ENCODE peak calls at places on chromosomes 7 and 10, in eight cellular contexts. T is stomach, V is hepatic stellate cell, A is WTC11, D is GM13976, F is kidney, M is OCI-LY7, Q is fibroblast of the conjunctiva. X is an unnamed sample.

GRCh38 chr7:137626469-137627067 is 220.2 kb downstream of the DGKI start:
- DNase-seq in V (peak), D (peak), A (peak), F (no peak), M (peak), Q (peak), T (peak), X (peak)

GRCh38 chr10:28284126-28284525 is 18.7 kb downstream of the MPP7 start:
- DNase-seq in V (no peak), Q (no peak), A (no peak), M (peak), T (no peak), F (no peak), D (no peak), X (no peak)

GRCh38 chr10:131247873-131248272 is 63.6 kb downstream of the TCERG1L start:
- DNase-seq in F (no peak), T (no peak), V (no peak), M (no peak), D (no peak), A (no peak), Q (no peak), X (no peak)

GRCh38 chr10:78023741-78024140 is 5.6 kb downstream of the POLR3A start:
- DNase-seq in A (no peak), Q (no peak), V (no peak), F (no peak), T (no peak), D (no peak), M (no peak), X (no peak)

GRCh38 chr7:156903232-156903909 is 10.4 kb upstream of the LMBR1 start:
- DNase-seq in Q (peak), F (no peak), T (peak), M (no peak), A (no peak), V (no peak), D (no peak), X (no peak)

GRCh38 chr7:52786174-52786573 is 249.3 kb upstream of the POM121L12 start:
- DNase-seq in V (no peak), M (no peak), D (no peak), Q (no peak), F (no peak), T (no peak), A (no peak), X (no peak)

GRCh38 chr10:128206676-128207075 is 80.5 kb upstream of the MKI67 start:
- DNase-seq in Q (no peak), T (no peak), F (no peak), V (no peak), D (no peak), M (no peak), A (no peak), X (no peak)

GRCh38 chr10:129956902-129957673 is 7.0 kb downstream of the EBF3 start:
- DNase-seq in Q (no peak), A (no peak), V (no peak), M (no peak), T (no peak), D (no peak), F (no peak), X (no peak)

GRCh38 chr10:8049874-8050560 is 4.5 kb upstream of the GATA3 start:
- DNase-seq in F (peak), M (no peak), Q (no peak), A (no peak), V (no peak), D (no peak), T (no peak), X (no peak)

GRCh38 chr7:112869111-112869774 is 79.0 kb upstream of the TMEM168 start:
- DNase-seq in Q (no peak), V (peak), F (no peak), T (peak), M (peak), A (peak), D (peak), X (peak)

GRCh38 chr7:107622429-107622828 is 38.2 kb upstream of the SLC26A4 start:
- DNase-seq in V (peak), T (no peak), D (no peak), A (no peak), Q (no peak), F (no peak), M (no peak), X (no peak)

GRCh38 chr7:42080831-42081230 is 156.2 kb downstream of the GLI3 start:
- DNase-seq in Q (no peak), V (no peak), F (no peak), A (no peak), T (no peak), M (no peak), D (no peak), X (no peak)

GRCh38 chr10:104450954-104451353 is 97.3 kb downstream of the CFAP58 start:
- DNase-seq in T (no peak), Q (no peak), V (no peak), F (no peak), M (no peak), A (no peak), D (no peak), X (no peak)

GRCh38 chr10:92690211-92691041 is 671 bp downstream of the HHEX start:
- DNase-seq in V (peak), T (peak), A (peak), Q (no peak), M (no peak), F (peak), D (peak), X (peak)

GRCh38 chr7:48280100-48280499 is 108.8 kb downstream of the ABCA13 start:
- DNase-seq in F (no peak), Q (no peak), V (peak), M (no peak), A (no peak), D (no peak), T (no peak), X (no peak)

GRCh38 chr10:34437897-34438296 is 377.2 kb downstream of the PARD3 start:
- DNase-seq in M (no peak), F (no peak), Q (no peak), A (no peak), D (no peak), T (no peak), V (no peak), X (no peak)

GRCh38 chr7:19772323-19772722 is 1.1 kb downstream of the TMEM196 start:
- DNase-seq in M (no peak), F (no peak), V (no peak), D (no peak), A (peak), Q (no peak), T (no peak), X (no peak)

GRCh38 chr10:71232089-71232998 is 20.0 kb downstream of the UNC5B start:
- DNase-seq in M (no peak), T (peak), A (no peak), V (no peak), D (no peak), Q (peak), F (peak), X (no peak)

GRCh38 chr7:139734395-139734794 is 43.4 kb downstream of the HIPK2 start:
- DNase-seq in D (no peak), Q (peak), M (no peak), A (no peak), V (peak), T (no peak), F (no peak), X (no peak)

GRCh38 chr10:100827819-100828743 is 82.7 kb downstream of the PAX2 start:
- DNase-seq in V (peak), Q (no peak), A (peak), M (no peak), T (peak), D (peak), F (no peak), X (peak)

GRCh38 chr7:46839651-46840050 is 742.3 kb downstream of the TNS3 start:
- DNase-seq in M (no peak), Q (no peak), D (no peak), A (no peak), F (no peak), V (no peak), T (no peak), X (no peak)

GRCh38 chr7:1290262-1291039 is 57.8 kb downstream of the UNCX start:
- DNase-seq in T (peak), M (no peak), V (peak), A (no peak), Q (peak), D (no peak), F (peak), X (no peak)

GRCh38 chr7:1963575-1963974 is 269.2 kb downstream of the MAD1L1 start:
- DNase-seq in V (no peak), Q (no peak), A (no peak), T (no peak), D (no peak), M (no peak), F (peak), X (no peak)

GRCh38 chr10:104440221-104440620 is 86.6 kb downstream of the CFAP58 start:
- DNase-seq in Q (no peak), V (no peak), F (no peak), A (no peak), D (no peak), T (no peak), M (no peak), X (no peak)

GRCh38 chr10:2575460-2575859 is 491.9 kb upstream of the PFKP start:
- DNase-seq in M (no peak), T (no peak), A (peak), V (no peak), D (no peak), F (no peak), Q (no peak), X (no peak)

GRCh38 chr10:116098411-116099019 is 174.5 kb downstream of the GFRA1 start:
- DNase-seq in A (no peak), V (no peak), T (no peak), F (peak), D (no peak), M (no peak), Q (no peak), X (no peak)

GRCh38 chr10:74079914-74080590 is 70.6 kb downstream of the AP3M1 start:
- DNase-seq in D (no peak), T (no peak), F (no peak), V (no peak), A (no peak), M (no peak), Q (no peak), X (peak)

GRCh38 chr7:87548123-87548919 is 52.4 kb downstream of the ABCB1 start:
- DNase-seq in Q (no peak), A (no peak), V (no peak), M (no peak), D (no peak), F (no peak), T (no peak), X (no peak)

GRCh38 chr10:88896336-88897018 is 16.4 kb downstream of the STAMBPL1 start:
- DNase-seq in M (no peak), F (no peak), D (no peak), V (no peak), T (no peak), A (no peak), Q (no peak), X (no peak)

GRCh38 chr10:93462881-93463280 is 19.3 kb downstream of the MYOF start:
- DNase-seq in Q (no peak), M (peak), A (no peak), D (no peak), T (no peak), V (no peak), F (no peak), X (no peak)

GRCh38 chr7:110759069-110759468 is 331.9 kb upstream of the LRRN3 start:
- DNase-seq in F (no peak), D (no peak), V (no peak), A (no peak), Q (no peak), T (no peak), M (no peak), X (no peak)

GRCh38 chr10:43294241-43294658 is 27.4 kb upstream of the RASGEF1A start:
- DNase-seq in V (no peak), A (no peak), Q (no peak), T (no peak), F (no peak), D (no peak), M (no peak), X (no peak)

GRCh38 chr7:143391462-143392404 is 10.6 kb downstream of the ZYX start:
- DNase-seq in M (no peak), A (no peak), V (peak), T (peak), D (no peak), F (peak), Q (peak), X (no peak)

GRCh38 chr10:59896186-59896585 is 10.2 kb downstream of the CCDC6 start:
- DNase-seq in A (no peak), D (no peak), F (no peak), M (no peak), T (no peak), V (no peak), Q (no peak), X (no peak)

GRCh38 chr10:30821994-30822692 is 192.6 kb upstream of the LYZL2 start:
- DNase-seq in Q (no peak), V (no peak), T (no peak), A (no peak), D (no peak), F (no peak), M (no peak), X (no peak)

GRCh38 chr10:43261578-43261965 is 5.3 kb downstream of the RASGEF1A start:
- DNase-seq in M (no peak), V (no peak), T (no peak), F (peak), Q (no peak), A (no peak), D (no peak), X (peak)

GRCh38 chr7:114209968-114210367 is 204.6 kb upstream of the FOXP2 start:
- DNase-seq in A (no peak), T (no peak), D (no peak), M (no peak), V (no peak), F (no peak), Q (no peak), X (no peak)